ENCODE peak calls at places on chromosomes 13 and 19, in seven cellular contexts. S, H, I, L, U, G and D are unnamed samples.

GRCh38 chr13:43258771-43259170 is 235.4 kb downstream of the DNAJC15 start:
- DNase-seq in L (no peak), G (no peak), I (no peak), H (no peak), S (no peak), U (no peak), D (no peak)

GRCh38 chr13:65613004-65613403 is 1617.1 kb downstream of the PCDH9 start:
- DNase-seq in I (no peak), L (no peak), S (no peak), G (peak), U (no peak), H (no peak), D (no peak)

GRCh38 chr13:99949657-99950413 is 21.7 kb downstream of the ZIC5 start:
- DNase-seq in U (no peak), I (no peak), G (no peak), S (no peak), H (no peak), L (no peak), D (no peak)

GRCh38 chr13:79281335-79281734 is 124.7 kb downstream of the RBM26 start:
- DNase-seq in I (no peak), U (no peak), S (no peak), L (no peak), G (no peak), H (no peak), D (no peak)

GRCh38 chr13:50732712-50733111 is 110.8 kb downstream of the DLEU7 start:
- DNase-seq in I (no peak), S (no peak), U (no peak), L (no peak), H (no peak), G (no peak), D (no peak)

GRCh38 chr13:50951366-50951765 is 41.8 kb downstream of the RNASEH2B start:
- DNase-seq in L (no peak), U (no peak), I (no peak), G (no peak), S (no peak), H (no peak), D (no peak)

GRCh38 chr13:51934461-51935087 is 72.8 kb downstream of the CCDC70 start:
- DNase-seq in G (no peak), I (no peak), L (no peak), S (no peak), U (no peak), H (no peak), D (no peak)

GRCh38 chr13:99749627-99750026 is 221.9 kb downstream of the ZIC5 start:
- DNase-seq in H (no peak), L (no peak), S (no peak), U (no peak), I (no peak), G (no peak), D (no peak)

GRCh38 chr13:23620613-23621315 is 50.6 kb downstream of the TNFRSF19 start:
- DNase-seq in G (no peak), I (no peak), L (no peak), U (no peak), H (no peak), S (no peak), D (no peak)

GRCh38 chr13:43528992-43529391 is 257.8 kb downstream of the ENOX1 start:
- DNase-seq in U (no peak), H (no peak), L (no peak), G (no peak), S (no peak), I (no peak), D (no peak)

GRCh38 chr13:47598340-47598911 is 402.6 kb downstream of the SUCLA2 start:
- DNase-seq in S (no peak), H (no peak), L (no peak), U (no peak), G (no peak), I (no peak), D (no peak)

GRCh38 chr19:43775299-43775890 is 5.4 kb downstream of the KCNN4 start:
- DNase-seq in U (no peak), S (no peak), L (no peak), G (no peak), H (no peak), I (no peak), D (no peak)

GRCh38 chr19:43776285-43776684 is 4.5 kb downstream of the KCNN4 start:
- DNase-seq in S (no peak), L (no peak), I (no peak), H (no peak), U (no peak), G (peak), D (no peak)

GRCh38 chr19:43774103-43774939 is 6.5 kb downstream of the KCNN4 start:
- DNase-seq in S (no peak), L (no peak), G (peak), H (peak), U (peak), I (no peak), D (peak)

GRCh38 chr19:43777163-43777700 is 3.5 kb downstream of the KCNN4 start:
- DNase-seq in L (no peak), H (no peak), U (no peak), I (peak), S (no peak), G (peak), D (no peak)

GRCh38 chr19:43773725-43774102 is 7.1 kb downstream of the KCNN4 start:
- DNase-seq in I (no peak), L (no peak), G (peak), H (no peak), S (no peak), U (no peak), D (no peak)
- H3K27ac ChIP-seq in I (no peak), L (no peak), G (peak), H (no peak), S (no peak), U (no peak), D (no peak)

GRCh38 chr19:8526345-8527062 is 12.5 kb upstream of the ZNF414 start:
- DNase-seq in U (peak), I (peak), L (peak), S (peak), H (peak), G (peak), D (peak)

GRCh38 chr19:8530061-8530679 is 16.2 kb upstream of the ZNF414 start:
- DNase-seq in S (no peak), H (no peak), U (no peak), G (no peak), L (no peak), I (no peak), D (no peak)

GRCh38 chr19:8529369-8530006 is 15.5 kb upstream of the ZNF414 start:
- DNase-seq in S (no peak), G (no peak), U (no peak), H (no peak), I (no peak), L (no peak), D (no peak)

GRCh38 chr19:8528500-8528899 is 14.5 kb upstream of the ZNF414 start:
- DNase-seq in L (no peak), U (no peak), G (no peak), H (no peak), S (no peak), I (no peak), D (no peak)

GRCh38 chr19:8525401-8525684 is 11.4 kb upstream of the ZNF414 start:
- DNase-seq in S (no peak), U (no peak), L (no peak), G (no peak), I (no peak), H (no peak), D (no peak)
- TF ChIP-seq POLR2A in S (no peak), U (no peak), L (peak), G (peak), I (peak), H (peak), D (peak)

GRCh38 chr13:20713751-20714150 is 10.3 kb downstream of the IL17D start:
- DNase-seq in S (no peak), U (no peak), I (no peak), G (no peak), L (no peak), H (peak), D (no peak)
- H3K27ac ChIP-seq in S (peak), U (no peak), I (no peak), G (no peak), L (no peak), H (peak), D (peak)

DNA sequence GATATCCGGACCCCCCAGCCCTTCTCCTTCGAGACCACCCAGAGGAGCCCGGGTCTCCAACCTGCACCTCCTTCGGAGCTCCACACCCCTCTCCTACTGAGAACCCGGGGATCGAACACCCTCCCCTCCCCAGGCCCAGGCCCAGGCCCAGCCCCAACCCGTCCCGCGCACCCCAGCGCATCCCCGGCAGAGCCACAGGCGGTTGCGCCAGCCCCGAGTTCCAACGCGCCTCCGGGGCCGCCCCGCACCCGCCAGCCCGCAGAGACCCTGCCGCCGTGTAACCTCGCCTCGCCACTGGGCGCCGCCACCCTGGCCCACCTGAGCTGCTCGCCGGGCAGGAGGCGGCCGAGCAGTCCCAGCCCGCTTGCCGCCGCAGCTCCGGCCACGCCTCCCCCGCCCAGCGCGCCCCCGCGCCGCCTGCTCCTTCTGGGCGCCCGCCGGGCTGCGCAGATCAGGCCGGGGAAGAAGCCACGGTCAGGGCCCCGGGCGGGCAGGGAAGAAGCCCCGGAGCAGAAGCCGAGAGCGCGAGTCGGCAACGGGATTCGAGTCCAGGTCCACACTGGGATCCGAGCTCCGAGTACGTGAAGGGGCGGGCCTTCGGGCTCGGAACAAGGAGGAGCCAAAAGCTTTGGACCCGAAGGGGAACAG is at the start of gene MBOAT7:
- DNase-seq in L (no peak), S (no peak), I (no peak), H (no peak), G (peak), U (no peak), D (no peak)
- TF ChIP-seq POLR2A in L (peak), S (no peak), I (peak), H (peak), G (peak), U (peak), D (peak)

DNA sequence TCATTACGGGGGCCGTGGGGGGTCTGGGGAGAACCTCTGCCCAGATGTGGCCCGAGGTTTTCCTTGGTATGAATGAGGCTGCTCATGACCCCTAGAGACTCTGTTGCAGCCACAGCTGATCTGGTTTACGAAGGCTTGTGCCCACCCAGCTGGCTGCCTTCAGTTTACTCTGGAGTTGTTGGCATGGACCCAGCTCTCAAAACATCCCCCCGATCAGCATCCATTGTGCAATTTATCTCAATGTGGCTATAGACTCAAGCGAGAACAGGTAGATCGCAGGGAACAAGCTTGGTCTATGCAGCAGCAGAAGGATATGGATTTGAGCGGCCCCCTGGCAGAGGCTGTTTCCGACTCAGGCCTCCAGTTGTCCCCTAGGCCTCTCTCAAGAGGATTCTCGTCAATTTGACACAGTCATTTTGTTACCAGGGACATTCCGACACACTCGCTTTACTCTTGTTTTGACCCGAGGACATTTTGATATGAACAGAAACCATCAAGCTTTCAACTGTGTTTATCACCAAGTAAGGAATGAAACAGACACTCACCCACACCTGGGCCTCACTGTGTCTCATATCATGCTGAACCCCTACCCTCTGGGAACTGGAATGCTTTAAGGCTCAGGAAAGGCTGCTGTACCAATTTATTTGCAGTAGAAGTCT is 161.5 kb downstream of the KATNAL1 start:
- DNase-seq in U (no peak), S (no peak), G (no peak), H (no peak), I (no peak), L (no peak), D (no peak)
- H3K27ac ChIP-seq in U (no peak), S (no peak), G (no peak), H (no peak), I (no peak), L (no peak), D (no peak)

GRCh38 chr13:60135344-60135743 is 28.4 kb downstream of the DIAPH3 start:
- DNase-seq in S (no peak), I (no peak), G (no peak), U (no peak), H (no peak), L (no peak), D (no peak)
- TF ChIP-seq POLR2A in S (no peak), I (no peak), G (no peak), U (no peak), H (no peak), L (no peak), D (no peak)

GRCh38 chr19:55377356-55378131 is 918 bp downstream of the TMEM190 start:
- DNase-seq in S (no peak), U (no peak), L (no peak), G (no peak), H (no peak), I (no peak), D (no peak)

GRCh38 chr19:55376381-55376933 is at the start of gene TMEM190:
- DNase-seq in L (no peak), U (no peak), H (no peak), S (no peak), I (no peak), G (peak), D (no peak)

GRCh38 chr19:55373318-55373992 is 3.2 kb upstream of the TMEM190 start:
- DNase-seq in L (no peak), H (no peak), S (no peak), I (no peak), U (no peak), G (no peak), D (no peak)

GRCh38 chr19:55372316-55373081 is 2.2 kb upstream of the IL11 start:
- DNase-seq in S (no peak), G (no peak), H (no peak), U (no peak), L (no peak), I (peak), D (no peak)

GRCh38 chr19:55373993-55374757 is 2.5 kb upstream of the TMEM190 start:
- DNase-seq in U (no peak), H (no peak), L (no peak), I (peak), S (no peak), G (no peak), D (no peak)
- H3K27ac ChIP-seq in U (no peak), H (no peak), L (no peak), I (peak), S (no peak), G (peak), D (no peak)